ENCODE peak calls at places on chromosomes 7 and 10, in seven cellular contexts. Q is CD14-positive monocyte; O is cardiac muscle cell; D is cardiac septum; S is activated CD4-positive, alpha-beta T cell treated with anti-CD3 and anti-CD28 coated beads for 1 hour; B is CMK; L is adipocyte. R is an unnamed sample.

GRCh38 chr10:7477538-7478334 is 66.9 kb upstream of the SFMBT2 start:
- DNase-seq in Q (no peak), O (no peak), D (no peak), S (no peak), B (no peak), L (no peak), R (no peak)

GRCh38 chr7:29485376-29486190 is 78.1 kb upstream of the PRR15 start:
- DNase-seq in Q (no peak), O (no peak), D (no peak), S (no peak), B (no peak), L (no peak), R (no peak)

GRCh38 chr7:80134105-80134535 is 511 bp upstream of the GNAI1 start:
- DNase-seq in Q (no peak), O (no peak), D (no peak), S (no peak), B (no peak), L (no peak), R (no peak)

GRCh38 chr7:124784879-124785818 is 19.6 kb upstream of the GPR37 start:
- DNase-seq in Q (no peak), O (peak; percentile 75), D (no peak), S (no peak), B (no peak), L (peak; percentile 80), R (peak; percentile 57)

GRCh38 chr7:3267928-3268690 is 32.9 kb upstream of the SDK1 start:
- DNase-seq in Q (no peak), O (no peak), D (no peak), S (no peak), B (no peak), L (peak; percentile 60), R (no peak)

GRCh38 chr10:22712246-22712958 is 2.0 kb downstream of the PIP4K2A start:
- DNase-seq in Q (no peak), O (no peak), D (no peak), S (no peak), B (no peak), L (peak; percentile 60), R (no peak)

GRCh38 chr7:96354881-96355280 is 33.0 kb upstream of the SLC25A13 start:
- DNase-seq in Q (no peak), O (no peak), D (no peak), S (no peak), B (no peak), L (no peak), R (no peak)

GRCh38 chr7:112584290-112584689 is 103.5 kb downstream of the LSMEM1 start:
- DNase-seq in Q (no peak), O (no peak), D (no peak), S (no peak), B (no peak), L (no peak), R (no peak)

GRCh38 chr7:137846588-137847417 is at the start of gene DGKI:
- DNase-seq in Q (no peak), O (peak; percentile 59), D (no peak), S (no peak), B (no peak), L (peak; percentile 61), R (peak; percentile 30)

GRCh38 chr7:148916186-148916585 is 32.1 kb upstream of the EZH2 start:
- DNase-seq in Q (no peak), O (no peak), D (no peak), S (no peak), B (no peak), L (peak; percentile 77), R (no peak)

GRCh38 chr10:29996842-29997123 is 62.6 kb downstream of the JCAD start:
- DNase-seq in Q (no peak), O (no peak), D (no peak), S (no peak), B (no peak), L (no peak), R (no peak)

GRCh38 chr10:600876-601275 is 88.6 kb downstream of the DIP2C start:
- DNase-seq in Q (no peak), O (no peak), D (no peak), S (no peak), B (no peak), L (peak; percentile 29), R (no peak)

GRCh38 chr10:87763086-87763861 is 54.8 kb downstream of the ATAD1 start:
- DNase-seq in Q (no peak), O (no peak), D (no peak), S (no peak), B (no peak), L (no peak), R (no peak)

GRCh38 chr10:103576862-103577261 is 83.4 kb downstream of the NEURL1 start:
- DNase-seq in Q (no peak), O (no peak), D (no peak), S (no peak), B (no peak), L (no peak), R (no peak)

GRCh38 chr10:61774031-61774430 is 111.3 kb downstream of the CABCOCO1 start:
- DNase-seq in Q (no peak), O (no peak), D (no peak), S (no peak), B (no peak), L (no peak), R (no peak)

GRCh38 chr10:6011558-6011957 is 34.2 kb upstream of the IL15RA start:
- DNase-seq in Q (no peak), O (no peak), D (no peak), S (no peak), B (no peak), L (no peak), R (no peak)

R was measured in endothelial cell.